ENCODE peak calls at places on chromosome 11, in five cellular contexts. One of them, this sample, is unnamed.

GRCh38 chr11:71452354-71453020 is 516 bp upstream of the NADSYN1 start:
- DNase-seq in pancreas: peak
- DNase-seq in HFFc6: no peak
- DNase-seq in upper lobe of right lung: no peak
- DNase-seq in AG04450: no peak
- DNase-seq in this sample: no peak

GRCh38 chr11:5753943-5754342 is at the start of gene OR52N4:
- DNase-seq in pancreas: no peak
- DNase-seq in HFFc6: no peak
- DNase-seq in upper lobe of right lung: no peak
- DNase-seq in AG04450: no peak
- DNase-seq in this sample: no peak

GRCh38 chr11:17102447-17102846 is 25.0 kb upstream of the RPS13 start:
- DNase-seq in pancreas: no peak
- DNase-seq in HFFc6: no peak
- DNase-seq in upper lobe of right lung: no peak
- DNase-seq in AG04450: no peak
- DNase-seq in this sample: no peak

GRCh38 chr11:67178878-67179277 is 59.8 kb downstream of the KDM2A start:
- DNase-seq in pancreas: no peak
- DNase-seq in HFFc6: peak
- DNase-seq in upper lobe of right lung: no peak
- DNase-seq in AG04450: peak
- DNase-seq in this sample: no peak

GRCh38 chr11:13335319-13335718 is 57.7 kb downstream of the BMAL1 start:
- DNase-seq in pancreas: peak
- DNase-seq in HFFc6: peak
- DNase-seq in upper lobe of right lung: no peak
- DNase-seq in AG04450: no peak
- DNase-seq in this sample: no peak

GRCh38 chr11:73538381-73538872 is 59.5 kb downstream of the FAM168A start:
- DNase-seq in pancreas: no peak
- DNase-seq in HFFc6: no peak
- DNase-seq in upper lobe of right lung: no peak
- DNase-seq in AG04450: no peak
- DNase-seq in this sample: no peak

GRCh38 chr11:86469491-86470388 is 95.1 kb downstream of the CCDC81 start:
- DNase-seq in pancreas: no peak
- DNase-seq in HFFc6: no peak
- DNase-seq in upper lobe of right lung: no peak
- DNase-seq in AG04450: no peak
- DNase-seq in this sample: no peak

GRCh38 chr11:16767137-16767536 is 28.7 kb downstream of the C11orf58 start:
- DNase-seq in pancreas: no peak
- DNase-seq in HFFc6: no peak
- DNase-seq in upper lobe of right lung: no peak
- DNase-seq in AG04450: no peak
- DNase-seq in this sample: no peak

GRCh38 chr11:2794419-2794795 is 91.2 kb downstream of the CDKN1C start:
- DNase-seq in pancreas: peak
- DNase-seq in HFFc6: no peak
- DNase-seq in upper lobe of right lung: peak
- DNase-seq in AG04450: no peak
- DNase-seq in this sample: no peak

GRCh38 chr11:30333405-30333804 is 10.5 kb downstream of the ARL14EP start:
- DNase-seq in pancreas: no peak
- DNase-seq in HFFc6: peak
- DNase-seq in upper lobe of right lung: no peak
- DNase-seq in AG04450: no peak
- DNase-seq in this sample: no peak
- TF ChIP-seq CTCF in pancreas: peak
- TF ChIP-seq CTCF in HFFc6: peak
- TF ChIP-seq CTCF in upper lobe of right lung: peak
- TF ChIP-seq CTCF in AG04450: peak
- TF ChIP-seq CTCF in this sample: peak

DNA sequence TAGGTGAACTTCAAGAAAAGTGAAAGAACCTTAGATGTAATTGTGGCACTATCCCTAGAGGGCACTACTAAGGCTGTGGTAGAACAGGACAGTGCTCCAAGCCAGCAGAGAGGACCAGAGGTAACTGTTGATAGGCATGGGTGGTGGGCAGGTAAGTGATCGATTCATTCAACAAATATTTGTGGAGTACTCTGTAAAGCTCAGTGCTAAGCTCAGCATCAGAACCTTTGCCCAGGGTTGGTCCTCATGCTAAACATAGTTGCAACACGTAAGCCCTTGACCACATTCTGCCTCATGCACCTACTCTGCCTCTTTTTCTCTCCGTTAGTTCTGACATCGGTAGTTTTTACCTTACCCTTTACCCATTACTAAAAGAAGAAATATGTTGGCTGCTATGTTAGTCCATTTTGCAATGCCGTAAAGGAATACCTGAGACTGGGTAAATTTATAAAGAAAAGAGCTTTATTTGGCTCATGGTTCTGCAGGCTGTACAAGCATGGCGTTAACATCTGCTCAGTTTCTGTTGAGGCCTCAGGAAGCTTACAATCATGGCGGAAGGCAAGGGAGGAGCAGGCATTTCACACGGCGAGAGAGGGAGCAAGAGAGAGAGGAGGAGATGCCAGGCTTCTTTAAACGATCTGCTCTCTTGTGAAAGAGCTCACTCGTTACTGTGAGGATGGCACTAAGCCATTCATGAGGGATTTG is 18.4 kb upstream of the NNMT start:
- DNase-seq in pancreas: no peak
- DNase-seq in HFFc6: no peak
- DNase-seq in upper lobe of right lung: no peak
- DNase-seq in AG04450: no peak
- DNase-seq in this sample: peak
- TF ChIP-seq CTCF in pancreas: no peak
- TF ChIP-seq CTCF in HFFc6: no peak
- TF ChIP-seq CTCF in upper lobe of right lung: no peak
- TF ChIP-seq CTCF in AG04450: no peak
- TF ChIP-seq CTCF in this sample: no peak

DNA sequence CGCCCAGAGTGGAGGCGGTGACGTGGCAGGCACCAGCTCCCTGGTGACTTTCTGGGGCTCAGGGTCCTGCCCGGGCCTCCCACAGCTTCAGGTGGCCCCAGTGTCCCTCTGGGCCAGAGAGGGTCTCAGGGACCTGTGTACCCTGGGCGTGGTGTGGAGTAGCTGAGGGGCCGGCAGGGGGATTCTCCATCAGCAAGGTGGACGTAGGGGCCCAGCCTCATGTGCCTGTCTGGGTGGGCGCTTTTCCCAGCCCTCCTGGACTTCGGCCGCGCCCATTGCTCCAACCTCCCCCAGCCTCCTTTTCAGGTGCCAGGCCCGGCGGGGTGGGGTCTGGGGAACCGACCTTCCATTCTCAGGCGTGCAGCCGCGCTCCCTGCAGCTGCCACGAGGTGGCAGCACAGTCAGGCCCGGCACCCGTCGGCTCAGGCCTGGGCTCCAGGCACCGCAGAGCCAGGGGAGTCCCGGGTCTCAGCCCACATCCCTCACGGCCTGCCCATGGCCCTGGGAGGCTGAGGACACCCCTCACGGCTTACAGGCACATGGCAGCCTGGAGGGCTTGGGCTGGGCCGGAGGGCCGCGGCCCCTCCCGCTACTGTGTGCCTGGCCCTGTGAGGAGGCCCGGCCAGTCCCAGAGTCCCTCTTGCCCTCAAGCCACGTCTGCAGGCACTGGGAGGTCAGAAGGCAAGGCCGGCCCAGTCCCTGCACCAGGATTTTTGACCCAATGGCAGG is 19.9 kb upstream of the MUC5B start:
- DNase-seq in pancreas: peak
- DNase-seq in HFFc6: no peak
- DNase-seq in upper lobe of right lung: peak
- DNase-seq in AG04450: no peak
- DNase-seq in this sample: peak
- TF ChIP-seq CTCF in pancreas: peak
- TF ChIP-seq CTCF in HFFc6: peak
- TF ChIP-seq CTCF in upper lobe of right lung: peak
- TF ChIP-seq CTCF in AG04450: peak
- TF ChIP-seq CTCF in this sample: peak

GRCh38 chr11:103464420-103464819 is 355.2 kb downstream of the DYNC2H1 start:
- DNase-seq in pancreas: no peak
- DNase-seq in HFFc6: no peak
- DNase-seq in upper lobe of right lung: no peak
- DNase-seq in AG04450: no peak
- DNase-seq in this sample: no peak
- TF ChIP-seq CTCF in pancreas: no peak
- TF ChIP-seq CTCF in HFFc6: peak
- TF ChIP-seq CTCF in upper lobe of right lung: no peak
- TF ChIP-seq CTCF in AG04450: no peak
- TF ChIP-seq CTCF in this sample: no peak